ENCODE peak calls at places on chromosomes 1 and 21, in six cellular contexts. C is A549; B is effector memory CD4-positive, alpha-beta T cell; Y is BE2C; H is tibial nerve; J is left ventricle myocardium inferior. I is an unnamed sample.
A peak's percentile ranks its signal among the peaks of the same experiment; 100 is the strongest.

GRCh38 chr1:234838182-234838581 is 228.2 kb upstream of the IRF2BP2 start:
- DNase-seq in H (no peak), J (no peak), C (no peak), Y (no peak), B (no peak), I (no peak)

GRCh38 chr21:28922368-28922767 is 70.3 kb downstream of the LTN1 start:
- DNase-seq in H (no peak), B (no peak), Y (no peak), J (no peak), C (no peak), I (no peak)

GRCh38 chr1:243364866-243365265 is 109.0 kb downstream of the SDCCAG8 start:
- DNase-seq in C (peak; percentile 7), Y (peak; percentile 14), H (no peak), J (no peak), B (no peak), I (no peak)

GRCh38 chr1:51253691-51254090 is 17.6 kb downstream of the RNF11 start:
- DNase-seq in J (no peak), H (no peak), C (no peak), B (no peak), Y (no peak), I (no peak)

GRCh38 chr1:110515041-110515440 is 3.9 kb downstream of the KCNA10 start:
- DNase-seq in B (no peak), H (no peak), Y (no peak), C (no peak), J (no peak), I (no peak)

GRCh38 chr1:32741417-32742131 is 39.0 kb upstream of the SYNC start:
- DNase-seq in Y (no peak), C (no peak), B (no peak), H (no peak), J (no peak), I (no peak)

GRCh38 chr1:160806109-160806665 is 10.2 kb downstream of the LY9 start:
- DNase-seq in C (no peak), Y (no peak), B (no peak), H (no peak), J (no peak), I (no peak)

GRCh38 chr1:242129103-242129502 is 130.2 kb upstream of the MAP1LC3C start:
- DNase-seq in H (no peak), J (no peak), C (peak; percentile 40), B (no peak), Y (peak; percentile 23), I (no peak)

GRCh38 chr1:241717975-241718374 is 65.9 kb downstream of the WDR64 start:
- DNase-seq in Y (no peak), C (no peak), J (no peak), B (no peak), H (no peak), I (no peak)

GRCh38 chr1:108201682-108202081 is 1.5 kb upstream of the SLC25A24 start:
- DNase-seq in J (no peak), H (no peak), B (no peak), Y (no peak), C (no peak), I (no peak)

GRCh38 chr1:78355646-78356045 is 135.1 kb upstream of the PTGFR start:
- DNase-seq in C (no peak), J (no peak), H (no peak), B (no peak), Y (no peak), I (no peak)

GRCh38 chr1:11448375-11449085 is 30.4 kb upstream of the DISP3 start:
- DNase-seq in H (no peak), J (no peak), C (no peak), Y (no peak), B (no peak), I (no peak)

GRCh38 chr1:184118051-184118450 is 66.5 kb downstream of the TSEN15 start:
- DNase-seq in H (no peak), J (no peak), B (no peak), Y (no peak), C (peak; percentile 22), I (no peak)

GRCh38 chr1:23931481-23931880 is 18.3 kb upstream of the CNR2 start:
- DNase-seq in B (no peak), C (no peak), J (no peak), H (no peak), Y (no peak), I (no peak)

GRCh38 chr21:26809745-26810144 is 35.5 kb downstream of the ADAMTS1 start:
- DNase-seq in H (no peak), C (no peak), J (no peak), B (no peak), Y (no peak), I (no peak)

GRCh38 chr1:161013104-161013590 is 7.8 kb downstream of the F11R start:
- DNase-seq in Y (no peak), J (no peak), C (no peak), H (no peak), B (no peak), I (no peak)

GRCh38 chr1:244388961-244389360 is 62.7 kb downstream of the ADSS2 start:
- DNase-seq in H (no peak), C (no peak), B (no peak), J (no peak), Y (no peak), I (no peak)

GRCh38 chr1:218463194-218464156 is 118.3 kb downstream of the TGFB2 start:
- DNase-seq in Y (no peak), H (peak; percentile 53), J (peak; percentile 61), B (no peak), C (peak; percentile 65), I (no peak)

GRCh38 chr1:13790290-13791035 is 90.5 kb downstream of the PRDM2 start:
- DNase-seq in Y (no peak), J (no peak), C (no peak), H (no peak), B (no peak), I (no peak)
- H3K4me1 ChIP-seq in Y (no peaks in the 10 kb centered on the region), J (peaks cover 48% of the 10 kb centered on the region), C (no peaks in the 10 kb centered on the region), H (no peaks in the 10 kb centered on the region), B (no peaks in the 10 kb centered on the region), I (no peaks in the 10 kb centered on the region)

GRCh38 chr21:42228709-42229220 is 9.8 kb downstream of the ABCG1 start:
- DNase-seq in J (no peak), Y (no peak), H (no peak), B (no peak), C (no peak), I (no peak)

GRCh38 chr21:42227909-42228708 is 9.2 kb downstream of the ABCG1 start:
- DNase-seq in Y (peak; percentile 90), B (peak; percentile 95), J (peak; percentile 91), H (peak; percentile 91), C (peak; percentile 82), I (no peak)

GRCh38 chr21:42230636-42231035 is 11.7 kb downstream of the ABCG1 start:
- DNase-seq in H (no peak), C (no peak), J (no peak), B (no peak), Y (no peak), I (no peak)

GRCh38 chr21:42231761-42232160 is 12.8 kb downstream of the ABCG1 start:
- DNase-seq in C (no peak), J (no peak), H (no peak), B (no peak), Y (no peak), I (no peak)

GRCh38 chr21:42229676-42230075 is 10.7 kb downstream of the ABCG1 start:
- DNase-seq in C (no peak), H (no peak), B (no peak), J (no peak), Y (no peak), I (no peak)
- H3K4me1 ChIP-seq in C (peaks cover 40% of the 10 kb centered on the region), H (peaks cover 22% of the 10 kb centered on the region), B (peaks cover 52% of the 10 kb centered on the region), J (peaks cover 75% of the 10 kb centered on the region), Y (peaks cover 20% of the 10 kb centered on the region), I (peaks cover 15% of the 10 kb centered on the region)

GRCh38 chr1:25871704-25872494 is 3.6 kb downstream of the PAQR7 start:
- DNase-seq in H (no peak), Y (no peak), B (no peak), J (no peak), C (no peak), I (no peak)
- H3K4me1 ChIP-seq in H (peaks cover 31% of the 10 kb centered on the region), Y (no peaks in the 10 kb centered on the region), B (peaks cover 10% of the 10 kb centered on the region), J (peaks cover 38% of the 10 kb centered on the region), C (peaks cover 58% of the 10 kb centered on the region), I (peaks cover 43% of the 10 kb centered on the region)

GRCh38 chr21:41879190-41879998 is at the start of gene PRDM15:
- DNase-seq in H (peak; percentile 76), J (peak; percentile 86), Y (peak; percentile 89), C (peak; percentile 81), B (peak; percentile 56), I (no peak)

GRCh38 chr21:41877901-41878830 is 978 bp downstream of the PRDM15 start:
- DNase-seq in Y (no peak), B (no peak), H (peak; percentile 44), J (no peak), C (peak; percentile 7), I (no peak)

GRCh38 chr21:41876928-41877652 is 2.1 kb downstream of the PRDM15 start:
- DNase-seq in C (no peak), J (no peak), Y (no peak), B (no peak), H (no peak), I (no peak)

GRCh38 chr21:41880153-41880552 is 1.0 kb upstream of the PRDM15 start:
- DNase-seq in C (no peak), H (no peak), Y (no peak), J (no peak), B (no peak), I (no peak)

GRCh38 chr21:41878831-41879189 is 334 bp downstream of the PRDM15 start:
- DNase-seq in C (peak; percentile 68), J (peak; percentile 86), Y (peak; percentile 86), H (peak; percentile 72), B (peak; percentile 63), I (no peak)
- H3K4me1 ChIP-seq in C (peaks cover 8% of the 10 kb centered on the region), J (peaks cover 22% of the 10 kb centered on the region), Y (no peaks in the 10 kb centered on the region), H (peaks cover 8% of the 10 kb centered on the region), B (peaks cover 7% of the 10 kb centered on the region), I (peaks cover 10% of the 10 kb centered on the region)

GRCh38 chr1:55209247-55209646 is 5.9 kb downstream of the USP24 start:
- DNase-seq in Y (no peak), H (no peak), B (no peak), J (no peak), C (no peak), I (no peak)

GRCh38 chr1:55206210-55206609 is 9.0 kb downstream of the USP24 start:
- DNase-seq in Y (no peak), B (no peak), C (no peak), J (no peak), H (no peak), I (no peak)

GRCh38 chr1:55203064-55203463 is 12.1 kb downstream of the USP24 start:
- DNase-seq in H (no peak), C (no peak), Y (no peak), J (no peak), B (no peak), I (no peak)

GRCh38 chr1:55200667-55201066 is 14.5 kb downstream of the USP24 start:
- DNase-seq in C (no peak), Y (no peak), J (no peak), H (no peak), B (no peak), I (no peak)

DNA sequence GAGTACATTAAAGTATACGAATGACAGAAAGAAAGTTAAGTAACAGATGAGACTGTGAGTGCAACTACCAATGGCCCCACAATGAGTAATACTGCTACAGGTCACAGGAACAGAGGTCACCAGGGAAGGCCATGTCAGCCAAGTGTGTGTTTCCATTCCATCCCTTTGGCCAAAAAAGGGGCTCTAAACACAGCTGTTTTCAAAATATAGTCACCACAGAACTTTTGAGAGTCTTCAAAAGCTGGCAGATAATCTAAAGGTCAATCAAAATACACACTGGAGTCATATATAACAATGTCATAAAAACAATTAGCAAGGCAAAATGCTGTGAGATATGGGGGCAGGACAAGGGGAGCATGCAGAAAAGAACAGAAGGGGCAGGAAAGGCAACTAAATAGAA is 10.2 kb downstream of the USP24 start:
- DNase-seq in Y (no peak), B (no peak), J (no peak), H (no peak), C (no peak), I (no peak)
- H3K4me1 ChIP-seq in Y (no peaks in the 10 kb centered on the region), B (peaks cover 14% of the 10 kb centered on the region), J (peaks cover 79% of the 10 kb centered on the region), H (peaks cover 31% of the 10 kb centered on the region), C (peaks cover 42% of the 10 kb centered on the region), I (peaks cover 36% of the 10 kb centered on the region)

GRCh38 chr21:42390193-42390592 is 5.7 kb downstream of the TMPRSS3 start:
- DNase-seq in C (no peak), H (no peak), Y (no peak), J (no peak), B (no peak), I (no peak)
- H3K4me1 ChIP-seq in C (no peaks in the 10 kb centered on the region), H (no peaks in the 10 kb centered on the region), Y (no peaks in the 10 kb centered on the region), J (peaks cover 12% of the 10 kb centered on the region), B (peaks cover 12% of the 10 kb centered on the region), I (no peaks in the 10 kb centered on the region)

I was measured in Panc1.